ENCODE peak calls at places on chromosome 14, in four cellular contexts. Y, L, O and F are unnamed samples.

GRCh38 chr14:79018846-79019245 is 848.7 kb downstream of the NRXN3 start:
- DNase-seq in Y (peak), O (no peak), L (no peak), F (no peak)

GRCh38 chr14:51552275-51552674 is 99.4 kb upstream of the FRMD6 start:
- DNase-seq in Y (no peak), O (no peak), L (no peak), F (no peak)

GRCh38 chr14:24312736-24313507 is 1.6 kb downstream of the LTB4R start:
- DNase-seq in Y (peak), O (peak), L (no peak), F (no peak)

GRCh38 chr14:67251573-67252226 is 10.5 kb downstream of the PALS1 start:
- DNase-seq in Y (peak), L (no peak), O (no peak), F (no peak)

GRCh38 chr14:87005336-87005735 is 987.6 kb downstream of the GALC start:
- DNase-seq in L (no peak), Y (no peak), O (no peak), F (no peak)

GRCh38 chr14:92632546-92633273 is 115.7 kb downstream of the LGMN start:
- DNase-seq in L (no peak), Y (no peak), O (no peak), F (no peak)

GRCh38 chr14:57085801-57086200 is 182.9 kb downstream of the EXOC5 start:
- DNase-seq in Y (no peak), L (no peak), O (no peak), F (no peak)

GRCh38 chr14:26808407-26808806 is 210.6 kb upstream of the NOVA1 start:
- DNase-seq in L (no peak), Y (no peak), O (no peak), F (no peak)

GRCh38 chr14:100393906-100394732 is 71.0 kb downstream of the SLC25A47 start:
- DNase-seq in Y (no peak), O (no peak), L (no peak), F (no peak)

DNA sequence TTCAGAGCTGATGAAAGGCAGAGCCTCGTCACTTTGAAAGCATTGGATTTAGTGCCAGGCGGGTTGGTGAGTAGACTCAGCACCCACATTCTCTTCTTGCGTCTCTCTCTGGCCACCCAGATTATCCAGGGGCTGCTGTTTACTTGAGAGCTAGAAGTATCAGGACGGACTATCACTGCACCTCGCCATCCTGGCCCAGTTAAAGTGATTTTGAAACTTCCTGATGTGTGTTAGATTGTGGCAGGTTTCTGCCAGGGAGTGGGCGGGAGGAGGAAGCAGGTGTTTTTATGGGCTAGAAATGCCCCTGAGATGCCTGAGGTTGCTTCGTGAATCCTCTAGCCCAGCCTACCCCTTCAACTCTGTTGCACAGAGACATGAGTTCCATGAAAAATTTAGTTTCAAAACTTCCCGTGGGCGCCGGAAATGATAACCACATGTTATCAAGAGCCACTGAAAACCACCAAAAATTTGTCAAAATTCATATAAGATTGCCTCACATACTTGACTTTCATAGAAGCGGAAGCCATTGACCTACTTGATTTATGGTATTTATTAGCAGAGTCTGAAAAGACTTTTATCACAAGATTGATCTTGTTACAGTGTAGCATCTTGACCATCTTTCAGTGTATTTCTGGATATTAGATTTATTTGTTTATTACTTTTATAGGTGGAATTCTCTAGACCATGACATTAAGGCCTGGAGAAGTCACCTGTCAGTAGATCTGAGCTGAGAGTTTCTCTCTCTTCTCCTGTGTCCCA is 466.0 kb downstream of the RAD51B start:
- DNase-seq in O (no peak), L (no peak), Y (no peak), F (no peak)
- H3K27ac ChIP-seq in O (peak), L (no peak), Y (no peak), F (no peak)

GRCh38 chr14:103716091-103716801 is 636 bp downstream of the ZFYVE21 start:
- DNase-seq in O (no peak), L (peak), Y (no peak), F (peak)

GRCh38 chr14:103719766-103720165 is 4.2 kb downstream of the ZFYVE21 start:
- DNase-seq in O (no peak), Y (no peak), L (no peak), F (no peak)

GRCh38 chr14:103721334-103722120 is 5.9 kb downstream of the ZFYVE21 start:
- DNase-seq in L (no peak), Y (peak), O (no peak), F (no peak)

GRCh38 chr14:103716899-103717411 is 1.3 kb downstream of the ZFYVE21 start:
- DNase-seq in O (no peak), Y (no peak), L (no peak), F (no peak)

DNA sequence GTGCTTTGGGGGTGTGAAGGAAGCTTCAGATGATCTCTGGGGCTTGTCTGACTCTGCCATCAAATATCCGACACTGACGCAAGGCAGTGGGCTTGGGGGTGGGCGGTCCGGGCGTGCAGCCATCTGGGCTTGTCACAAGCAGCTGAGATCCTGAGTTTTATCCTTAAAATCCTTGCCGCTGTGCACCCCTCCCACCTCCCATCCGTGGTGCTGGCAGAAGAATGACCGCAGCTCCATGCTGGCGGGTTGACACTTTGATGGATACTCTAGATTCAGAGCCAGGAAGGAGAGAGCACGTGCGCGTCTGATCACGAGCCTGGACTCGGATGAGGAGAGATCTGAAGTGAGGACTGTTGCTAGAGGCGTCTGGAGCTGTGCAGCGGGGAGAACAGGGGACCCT is 3.0 kb downstream of the ZFYVE21 start:
- DNase-seq in Y (no peak), O (no peak), L (no peak), F (no peak)
- H3K27ac ChIP-seq in Y (no peak), O (no peak), L (no peak), F (no peak)

DNA sequence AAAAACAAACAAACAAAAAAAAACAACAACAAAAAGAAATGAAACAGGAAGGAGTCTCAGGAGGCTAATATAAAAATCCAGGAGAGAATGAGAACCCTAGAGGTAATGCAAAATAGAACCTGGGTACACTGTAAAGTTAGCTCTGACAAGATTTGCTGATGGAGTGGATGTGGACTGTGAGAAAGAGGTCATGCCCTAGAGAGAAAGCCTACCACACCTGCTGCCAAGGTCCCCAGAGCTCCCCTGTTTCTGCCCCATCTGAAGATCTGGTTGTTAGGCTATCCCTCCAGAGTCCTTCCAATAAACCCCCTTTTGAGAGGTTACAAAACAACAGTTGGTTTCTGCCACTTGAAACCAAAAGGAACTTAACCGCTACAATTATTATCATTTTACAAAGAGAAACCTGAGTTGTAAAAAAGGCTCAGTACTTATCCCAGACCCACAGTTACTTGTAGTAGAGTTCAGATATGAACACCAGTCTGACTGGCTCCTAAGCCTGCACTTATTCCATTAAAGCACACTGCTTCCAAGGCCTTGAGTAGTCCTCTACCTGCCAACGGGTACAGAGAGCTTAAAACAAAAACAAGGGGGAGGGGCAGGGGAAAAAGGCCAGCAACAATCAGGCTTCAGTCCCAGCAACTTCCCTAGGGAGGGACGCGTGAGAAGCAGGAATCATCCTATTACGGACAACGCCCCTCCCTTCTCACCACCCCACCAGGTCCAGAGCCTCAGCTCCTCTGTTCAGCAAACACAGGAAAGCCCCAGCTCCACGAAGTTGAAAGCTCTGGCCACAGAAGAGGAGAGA is 27.7 kb downstream of the PPP1R13B start:
- DNase-seq in Y (no peak), O (peak), L (peak), F (peak)
- H3K27ac ChIP-seq in Y (no peak), O (peak), L (peak), F (peak)

DNA sequence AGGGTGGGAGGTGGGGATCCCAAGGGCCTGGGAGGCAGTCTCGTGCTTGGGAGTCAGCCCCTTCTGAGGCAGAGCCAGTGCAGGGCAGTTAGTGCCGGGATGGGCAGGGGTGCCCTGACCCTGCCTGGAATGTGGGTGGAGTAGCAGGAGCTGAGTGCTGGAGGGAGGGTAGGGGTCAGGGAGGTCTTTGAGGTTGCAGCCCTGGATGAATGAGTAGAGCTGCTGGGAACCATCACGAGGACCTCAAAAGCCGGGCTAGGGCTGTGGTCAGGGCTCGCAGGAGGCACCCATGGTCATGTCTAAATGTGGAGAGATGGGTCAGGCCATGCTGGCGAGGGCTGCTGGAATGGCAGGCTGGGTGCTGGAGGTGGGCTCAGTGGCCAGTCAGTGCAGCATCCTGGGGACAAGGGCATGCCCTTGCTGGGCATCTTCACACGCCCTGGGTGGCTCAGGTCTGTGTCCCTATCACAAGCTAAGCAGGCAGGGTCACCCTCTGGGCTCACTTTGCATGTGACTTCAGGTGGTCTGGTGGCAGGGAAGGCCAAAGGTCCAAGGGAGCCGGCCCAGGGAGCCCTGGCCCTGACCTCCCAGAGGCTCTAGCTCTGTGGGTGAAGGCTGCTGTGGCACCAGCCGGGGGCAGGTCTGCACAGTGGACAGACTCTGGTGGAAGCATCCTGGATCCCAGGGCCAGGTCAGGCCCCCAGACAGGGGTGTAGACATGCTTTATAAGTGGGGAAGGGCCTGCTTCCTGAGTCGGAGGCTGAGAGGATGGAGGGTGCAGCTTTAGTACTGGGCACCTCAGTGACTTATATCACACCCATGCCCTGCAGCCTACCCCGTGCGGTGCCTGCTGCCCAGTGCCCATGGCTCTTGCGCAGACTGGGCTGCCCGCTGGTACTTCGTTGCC is 24.5 kb downstream of the PAPLN start:
- DNase-seq in O (no peak), Y (no peak), L (no peak), F (no peak)
- H3K27ac ChIP-seq in O (no peak), Y (no peak), L (no peak), F (no peak)

DNA sequence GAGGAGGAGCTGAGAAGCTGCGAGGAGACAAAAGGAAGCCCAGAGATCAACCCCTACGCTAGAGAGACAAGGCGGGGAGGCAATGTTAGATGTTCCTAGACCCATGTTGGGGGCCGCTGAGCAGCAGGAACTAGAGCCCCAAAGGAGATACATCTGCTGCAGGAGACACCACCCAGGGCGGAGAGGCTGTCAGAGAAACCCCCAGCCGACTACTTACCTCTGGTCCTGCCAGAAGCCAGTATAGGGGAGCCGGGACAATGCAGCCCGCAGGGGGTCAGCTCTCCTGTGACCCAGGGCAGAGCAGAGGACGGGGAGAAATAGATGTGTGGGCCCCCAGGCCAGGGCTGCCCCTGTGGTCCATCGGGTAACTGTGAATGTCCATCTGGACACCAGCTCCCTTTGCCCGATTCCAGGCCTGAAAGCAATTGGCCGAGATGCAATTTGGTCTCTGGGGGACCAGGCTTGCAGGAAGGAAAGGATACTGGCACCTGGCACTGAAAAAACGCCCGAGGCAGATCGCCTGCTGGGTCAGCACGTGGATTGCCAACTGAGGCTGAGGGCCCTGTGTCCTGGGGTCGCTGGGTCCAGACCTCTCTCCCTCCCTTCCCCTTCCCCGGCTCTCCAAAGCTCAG is 34.9 kb downstream of the SYNE3 start:
- DNase-seq in Y (no peak), L (no peak), O (no peak), F (no peak)
- H3K27ac ChIP-seq in Y (no peak), L (no peak), O (peak), F (no peak)